ENCODE peak calls at places on chromosome 10, in nine cellular contexts. G, V, I, W, L, P, E, M and T are unnamed samples.

GRCh38 chr10:32237644-32238345 is 109.2 kb downstream of the EPC1 start:
- DNase-seq in G (peak; percentile 85), V (no peak), I (no peak), W (no peak), L (no peak), P (no peak), E (no peak), M (no peak), T (no peak)

GRCh38 chr10:17851611-17852010 is 42.5 kb downstream of the MRC1 start:
- DNase-seq in G (no peak), V (no peak), I (no peak), W (no peak), L (no peak), P (peak; percentile 62), E (no peak), M (no peak), T (no peak)

GRCh38 chr10:97736902-97737769 is at the start of gene ZFYVE27:
- DNase-seq in G (peak; percentile 90), V (peak; percentile 94), I (peak; percentile 97), W (peak; percentile 89), L (peak; percentile 96), P (peak; percentile 93), E (peak; percentile 94), M (peak; percentile 98), T (peak; percentile 99)

GRCh38 chr10:109205929-109206585 is 717.3 kb downstream of the XPNPEP1 start:
- DNase-seq in G (peak; percentile 81), V (peak; percentile 17), I (no peak), W (no peak), L (no peak), P (no peak), E (no peak), M (no peak), T (no peak)

GRCh38 chr10:30028006-30028441 is 31.4 kb downstream of the JCAD start:
- DNase-seq in G (no peak), V (peak; percentile 75), I (no peak), W (no peak), L (no peak), P (peak; percentile 60), E (peak; percentile 52), M (no peak), T (no peak)

GRCh38 chr10:59817806-59818205 is 64.6 kb upstream of the MRLN start:
- DNase-seq in G (no peak), V (no peak), I (no peak), W (peak; percentile 58), L (no peak), P (no peak), E (no peak), M (no peak), T (no peak)

GRCh38 chr10:12699258-12699700 is 302.2 kb downstream of the CCDC3 start:
- DNase-seq in G (no peak), V (no peak), I (no peak), W (no peak), L (no peak), P (no peak), E (no peak), M (no peak), T (no peak)

GRCh38 chr10:48446785-48447184 is 140.3 kb downstream of the MAPK8 start:
- DNase-seq in G (no peak), V (no peak), I (peak; percentile 9), W (no peak), L (no peak), P (no peak), E (no peak), M (no peak), T (no peak)

GRCh38 chr10:113304726-113305125 is 248.1 kb upstream of the HABP2 start:
- DNase-seq in G (no peak), V (no peak), I (no peak), W (no peak), L (no peak), P (no peak), E (no peak), M (no peak), T (no peak)

GRCh38 chr10:75401569-75402485 is at the start of gene ZNF503:
- DNase-seq in G (peak; percentile 97), V (peak; percentile 94), I (peak; percentile 84), W (peak; percentile 89), L (peak; percentile 99), P (peak; percentile 29), E (no peak), M (peak; percentile 93), T (peak; percentile 96)

GRCh38 chr10:44930904-44931620 is 19.9 kb downstream of the TMEM72 start:
- DNase-seq in G (no peak), V (no peak), I (no peak), W (no peak), L (no peak), P (no peak), E (no peak), M (no peak), T (no peak)

GRCh38 chr10:129626801-129627434 is 159.9 kb downstream of the MGMT start:
- DNase-seq in G (no peak), V (no peak), I (no peak), W (no peak), L (no peak), P (no peak), E (no peak), M (no peak), T (no peak)

GRCh38 chr10:33163941-33164824 is 170.3 kb downstream of the NRP1 start:
- DNase-seq in G (no peak), V (no peak), I (no peak), W (no peak), L (no peak), P (no peak), E (no peak), M (no peak), T (peak; percentile 59)

GRCh38 chr10:11106621-11107374 is 89.1 kb downstream of the CELF2 start:
- DNase-seq in G (no peak), V (no peak), I (no peak), W (no peak), L (no peak), P (no peak), E (no peak), M (no peak), T (no peak)

GRCh38 chr10:84415539-84416244 is 87.3 kb downstream of the CCSER2 start:
- DNase-seq in G (peak; percentile 19), V (no peak), I (no peak), W (no peak), L (no peak), P (no peak), E (no peak), M (no peak), T (no peak)

GRCh38 chr10:110898391-110898790 is 20.6 kb downstream of the BBIP1 start:
- DNase-seq in G (no peak), V (no peak), I (no peak), W (no peak), L (no peak), P (no peak), E (no peak), M (no peak), T (no peak)

GRCh38 chr10:62805139-62806092 is 896 bp downstream of the ADO start:
- DNase-seq in G (peak; percentile 61), V (peak; percentile 47), I (peak; percentile 83), W (no peak), L (peak; percentile 70), P (peak; percentile 14), E (no peak), M (peak; percentile 52), T (peak; percentile 64)

GRCh38 chr10:110392860-110393732 is 88.4 kb upstream of the SMNDC1 start:
- DNase-seq in G (peak; percentile 55), V (no peak), I (no peak), W (no peak), L (no peak), P (no peak), E (no peak), M (no peak), T (no peak)

GRCh38 chr10:45495438-45496152 is 121.6 kb downstream of the ALOX5 start:
- DNase-seq in G (peak; percentile 32), V (no peak), I (no peak), W (no peak), L (no peak), P (no peak), E (no peak), M (no peak), T (no peak)

GRCh38 chr10:110512461-110513187 is 14.9 kb downstream of the DUSP5 start:
- DNase-seq in G (peak; percentile 87), V (no peak), I (no peak), W (peak; percentile 47), L (no peak), P (no peak), E (no peak), M (no peak), T (no peak)

GRCh38 chr10:103709341-103709920 is 145.9 kb downstream of the SH3PXD2A start:
- DNase-seq in G (peak; percentile 84), V (no peak), I (no peak), W (peak; percentile 48), L (no peak), P (no peak), E (no peak), M (no peak), T (no peak)

GRCh38 chr10:48821692-48822091 is 117.9 kb downstream of the LRRC18 start:
- DNase-seq in G (peak; percentile 73), V (no peak), I (no peak), W (no peak), L (no peak), P (no peak), E (no peak), M (no peak), T (no peak)

GRCh38 chr10:44963772-44964633 is 4.4 kb downstream of the RASSF4 start:
- DNase-seq in G (no peak), V (no peak), I (no peak), W (peak; percentile 93), L (peak; percentile 68), P (peak; percentile 81), E (no peak), M (no peak), T (peak; percentile 89)

GRCh38 chr10:114694735-114695134 is 36.7 kb upstream of the ABLIM1 start:
- DNase-seq in G (no peak), V (peak; percentile 72), I (peak; percentile 50), W (no peak), L (peak; percentile 53), P (no peak), E (peak; percentile 13), M (peak; percentile 60), T (peak; percentile 69)

GRCh38 chr10:73894245-73894971 is 16.5 kb upstream of the PLAU start:
- DNase-seq in G (peak; percentile 89), V (no peak), I (no peak), W (no peak), L (no peak), P (no peak), E (no peak), M (no peak), T (no peak)

GRCh38 chr10:62059424-62059913 is 158.0 kb downstream of the ARID5B start:
- DNase-seq in G (no peak), V (no peak), I (no peak), W (no peak), L (no peak), P (no peak), E (no peak), M (no peak), T (no peak)

GRCh38 chr10:30816812-30817193 is 187.2 kb upstream of the LYZL2 start:
- DNase-seq in G (no peak), V (no peak), I (no peak), W (no peak), L (no peak), P (no peak), E (no peak), M (no peak), T (no peak)

GRCh38 chr10:86682675-86683074 is 14.4 kb downstream of the LDB3 start:
- DNase-seq in G (no peak), V (no peak), I (no peak), W (no peak), L (no peak), P (no peak), E (no peak), M (no peak), T (no peak)

GRCh38 chr10:133124357-133125211 is 35.4 kb upstream of the KNDC1 start:
- DNase-seq in G (no peak), V (no peak), I (peak; percentile 80), W (no peak), L (peak; percentile 67), P (no peak), E (no peak), M (peak; percentile 71), T (peak; percentile 64)

GRCh38 chr10:1661861-1662260 is 75.5 kb downstream of the ADARB2 start:
- DNase-seq in G (no peak), V (no peak), I (peak; percentile 58), W (no peak), L (no peak), P (no peak), E (no peak), M (no peak), T (no peak)

GRCh38 chr10:63388421-63389031 is 77.3 kb downstream of the JMJD1C start:
- DNase-seq in G (peak; percentile 45), V (peak; percentile 19), I (no peak), W (no peak), L (no peak), P (no peak), E (peak; percentile 60), M (no peak), T (no peak)